ENCODE peak calls at places on chromosomes 6 and 20, in four cellular contexts. L is K562, F is GM12878, Y is H1. X is an unnamed sample.

GRCh38 chr20:44039741-44040140 is 125.1 kb downstream of the TOX2 start:
- DNase-seq in Y (no peak), F (no peak), L (no peak), X (no peak)

GRCh38 chr6:1554881-1555569 is 54.7 kb upstream of the FOXC1 start:
- DNase-seq in L (no peak), F (no peak), Y (no peak), X (no peak)

GRCh38 chr6:163554663-163555062 is 140.1 kb downstream of the QKI start:
- DNase-seq in F (no peak), L (peak), Y (peak), X (peak)

GRCh38 chr20:10079964-10080363 is 45.2 kb downstream of the ANKEF1 start:
- DNase-seq in L (no peak), F (no peak), Y (no peak), X (no peak)

GRCh38 chr6:17497701-17498100 is 102.4 kb upstream of the FAM8A1 start:
- DNase-seq in L (no peak), Y (no peak), F (no peak), X (no peak)

GRCh38 chr6:139962663-139963314 is 588.3 kb upstream of the CITED2 start:
- DNase-seq in F (no peak), L (no peak), Y (no peak), X (no peak)

GRCh38 chr6:146871613-146872465 is 273.1 kb downstream of the ADGB start:
- DNase-seq in F (no peak), Y (no peak), L (no peak), X (peak)

GRCh38 chr6:168403370-168404005 is 37.5 kb upstream of the SMOC2 start:
- DNase-seq in Y (no peak), L (no peak), F (no peak), X (no peak)

GRCh38 chr20:1965520-1966278 is 28.2 kb downstream of the PDYN start:
- DNase-seq in F (peak), L (peak), Y (peak), X (peak)

GRCh38 chr6:33672808-33673207 is 38.7 kb downstream of the UQCC2 start:
- DNase-seq in Y (no peak), L (peak), F (no peak), X (peak)

GRCh38 chr6:169556758-169557505 is 144.9 kb downstream of the WDR27 start:
- DNase-seq in F (peak), L (no peak), Y (no peak), X (no peak)

GRCh38 chr6:134466751-134467525 is 149.0 kb upstream of the SGK1 start:
- DNase-seq in L (no peak), Y (no peak), F (no peak), X (peak)

GRCh38 chr6:136921521-136921935 is 573 bp upstream of the SLC35D3 start:
- DNase-seq in F (no peak), L (no peak), Y (peak), X (no peak)
- TF ChIP-seq CBX5 in F (no peak), L (no peak), Y (no peak), X (no peak)

GRCh38 chr6:142378138-142378875 is 76.5 kb downstream of the ADGRG6 start:
- DNase-seq in Y (no peak), L (no peak), F (no peak), X (peak)
- TF ChIP-seq CBX5 in Y (no peak), L (no peak), F (no peak), X (no peak)

DNA sequence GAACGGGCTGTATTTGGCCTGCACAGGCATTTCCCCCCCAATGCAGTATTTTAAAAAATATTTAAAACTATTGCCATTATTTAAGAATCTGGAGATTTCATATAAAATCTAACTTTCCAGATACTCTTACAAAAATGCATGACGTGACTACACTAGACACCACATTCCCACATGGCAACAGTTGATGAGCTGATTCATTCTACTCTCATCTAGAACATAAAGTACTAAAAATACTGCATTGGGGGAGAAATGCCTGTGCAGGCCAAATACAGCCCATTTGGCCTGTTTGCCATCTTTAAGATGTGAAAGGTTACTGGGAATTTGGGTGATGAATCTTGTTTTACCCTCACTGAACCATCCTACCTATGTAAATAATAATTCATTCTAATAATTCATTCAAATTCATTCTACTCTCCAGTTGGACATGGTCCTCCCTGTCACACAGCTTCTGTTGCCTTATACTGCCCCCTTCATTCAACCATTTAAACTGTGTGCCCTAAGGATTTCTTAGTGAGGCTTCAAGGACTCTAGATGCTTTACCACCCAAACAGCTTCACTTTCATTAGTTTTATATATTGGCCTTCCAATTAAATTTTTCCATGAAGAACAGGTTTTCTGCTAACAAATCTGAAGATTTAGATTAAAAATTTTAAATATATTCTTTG is 6.9 kb upstream of the ZSCAN16 start:
- DNase-seq in Y (no peak), L (no peak), F (no peak), X (no peak)
- TF ChIP-seq CBX5 in Y (no peak), L (no peak), F (no peak), X (no peak)

GRCh38 chr20:51634257-51634656 is 91.7 kb upstream of the NFATC2 start:
- DNase-seq in F (no peak), Y (no peak), L (no peak), X (no peak)
- TF ChIP-seq CBX5 in F (no peak), Y (no peak), L (no peak), X (no peak)

GRCh38 chr20:41370176-41370575 is 3.6 kb upstream of the EMILIN3 start:
- DNase-seq in Y (no peak), F (peak), L (no peak), X (no peak)
- TF ChIP-seq CBX5 in Y (no peak), F (no peak), L (no peak), X (no peak)

GRCh38 chr6:109977791-109978173 is 329 bp upstream of the GPR6 start:
- DNase-seq in F (no peak), Y (no peak), L (no peak), X (no peak)

GRCh38 chr6:109979033-109979921 is 1.2 kb downstream of the GPR6 start:
- DNase-seq in L (no peak), F (no peak), Y (peak), X (no peak)

DNA sequence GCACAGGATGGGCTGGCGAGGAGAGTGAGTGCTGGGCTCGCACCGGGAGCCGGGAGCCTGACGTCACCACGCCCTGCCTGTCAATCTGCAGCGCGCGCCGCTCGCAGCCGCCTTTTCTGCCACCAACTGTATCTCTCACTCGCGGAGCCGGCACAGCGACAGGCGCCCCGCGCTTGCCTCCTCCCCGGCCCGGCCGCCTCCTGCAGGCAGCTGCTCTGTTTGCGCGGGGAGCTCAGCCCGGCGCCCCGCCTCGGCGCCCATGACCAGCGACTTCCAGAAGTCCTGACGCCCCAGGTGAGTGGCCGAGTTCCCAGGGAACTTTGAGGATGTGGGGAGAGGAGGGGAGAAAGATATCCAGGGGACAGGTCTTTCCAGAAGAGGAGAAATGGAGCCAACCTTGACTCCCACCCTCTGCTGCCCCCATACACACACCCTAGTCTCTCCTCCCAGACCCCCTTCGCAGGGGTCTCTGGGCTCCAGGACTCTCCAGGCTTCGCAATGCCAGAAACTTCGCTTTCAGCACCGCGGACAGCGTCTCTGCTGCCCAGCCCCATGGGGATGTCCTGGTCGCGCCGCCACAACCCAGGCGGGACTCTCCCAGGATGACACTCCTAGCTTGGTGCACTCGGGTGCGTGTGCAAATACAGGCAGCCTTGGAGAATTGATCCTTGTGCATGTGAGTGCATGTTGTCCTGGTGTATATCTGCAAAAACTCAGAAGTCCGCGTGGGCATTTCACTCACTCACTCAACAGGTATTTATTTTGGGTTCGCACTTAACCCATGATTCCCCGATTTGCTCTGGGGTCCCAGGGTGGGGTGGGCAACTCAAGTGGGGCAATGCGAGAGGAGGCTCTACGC is at the start of gene GPR6:
- DNase-seq in F (no peak), L (peak), Y (peak), X (peak)
- TF ChIP-seq CBX5 in F (no peak), L (no peak), Y (no peak), X (peak)

DNA sequence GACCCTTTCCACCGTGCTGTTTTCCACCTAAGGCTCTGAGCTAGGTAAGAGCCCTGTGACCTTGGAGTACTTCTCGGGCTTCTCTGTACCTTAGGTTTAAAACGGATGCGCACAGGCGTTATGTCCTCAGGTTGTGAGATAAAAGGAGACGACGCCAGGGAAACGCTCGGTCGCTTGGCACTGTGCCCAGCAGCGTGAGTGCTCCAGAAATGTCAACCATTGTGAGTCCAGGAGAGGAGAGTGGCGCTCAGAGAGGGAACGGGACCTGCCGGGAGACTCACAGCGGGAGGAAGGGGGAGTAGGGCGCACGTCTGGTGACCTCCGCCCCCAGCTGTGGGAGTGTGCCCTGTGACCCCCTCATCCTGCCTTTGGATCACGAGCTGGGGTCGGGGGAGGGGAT is 33.8 kb upstream of the SCRT2 start:
- DNase-seq in F (no peak), L (no peak), Y (no peak), X (no peak)
- TF ChIP-seq CBX5 in F (no peak), L (no peak), Y (no peak), X (no peak)

X was measured in HepG2.